ENCODE peak calls at places on chromosomes 4 and X, in eight cellular contexts. E is keratinocyte, F is K562, L is fibroblast of lung, S is SK-N-SH, C is astrocyte, K is mesendoderm, Z is H9. Y is an unnamed sample. For H3K4me1, the result is how much of the 10 kb centered on the place peaks cover.

GRCh38 chr4:89134775-89135319 is 23.5 kb downstream of the TIGD2 start:
- DNase-seq in E (peak), F (no peak), L (peak), S (no peak), C (peak), K (peak), Z (no peak), Y (no peak)

GRCh38 chrX:150062292-150063137 is 124.2 kb upstream of the EOLA2 start:
- DNase-seq in E (no peak), F (no peak), L (peak), S (no peak), C (peak), K (no peak), Z (no peak), Y (peak)

GRCh38 chr4:74230902-74231499 is 73.1 kb downstream of the MTHFD2L start:
- DNase-seq in E (no peak), F (no peak), L (peak), S (no peak), C (peak), K (no peak), Z (no peak), Y (peak)

GRCh38 chrX:50971390-50971789 is 60.9 kb downstream of the BMP15 start:
- DNase-seq in E (no peak), F (no peak), L (peak), S (no peak), C (peak), K (no peak), Z (no peak), Y (no peak)

GRCh38 chrX:102959471-102959870 is 22.4 kb downstream of the RAB40AL start:
- DNase-seq in E (no peak), F (no peak), L (peak), S (no peak), C (peak), K (peak), Z (no peak), Y (peak)

GRCh38 chr4:112706840-112707207 is 69.9 kb downstream of the LARP7 start:
- DNase-seq in E (no peak), F (no peak), L (no peak), S (no peak), C (no peak), K (no peak), Z (no peak), Y (no peak)

GRCh38 chrX:137792214-137792613 is 226.3 kb downstream of the ZIC3 start:
- DNase-seq in E (no peak), F (no peak), L (no peak), S (no peak), C (no peak), K (peak), Z (peak), Y (no peak)

GRCh38 chr4:59243038-59243437 is 1957.1 kb upstream of the ADGRL3 start:
- DNase-seq in E (no peak), F (no peak), L (no peak), S (no peak), C (no peak), K (no peak), Z (no peak), Y (no peak)

GRCh38 chr4:65791111-65791806 is 121.0 kb upstream of the EPHA5 start:
- DNase-seq in E (no peak), F (no peak), L (peak), S (no peak), C (no peak), K (no peak), Z (no peak), Y (no peak)

GRCh38 chr4:23266401-23266800 is 573.7 kb downstream of the GBA3 start:
- DNase-seq in E (no peak), F (no peak), L (no peak), S (no peak), C (no peak), K (peak), Z (no peak), Y (no peak)

GRCh38 chr4:3340703-3341088 is 47.9 kb downstream of the RGS12 start:
- DNase-seq in E (no peak), F (no peak), L (no peak), S (no peak), C (no peak), K (no peak), Z (no peak), Y (no peak)

GRCh38 chr4:29372971-29373370 is 1347.2 kb upstream of the PCDH7 start:
- DNase-seq in E (no peak), F (no peak), L (no peak), S (no peak), C (no peak), K (no peak), Z (no peak), Y (no peak)

GRCh38 chr4:82599336-82599735 is 37.5 kb upstream of the TMEM150C start:
- DNase-seq in E (no peak), F (peak), L (no peak), S (no peak), C (no peak), K (peak), Z (peak), Y (no peak)

GRCh38 chr4:3244002-3244401 is 5.0 kb upstream of the MSANTD1 start:
- DNase-seq in E (no peak), F (no peak), L (no peak), S (no peak), C (no peak), K (no peak), Z (no peak), Y (no peak)

GRCh38 chrX:134732152-134732551 is 73.9 kb upstream of the PLAC1 start:
- DNase-seq in E (no peak), F (no peak), L (no peak), S (peak), C (no peak), K (no peak), Z (no peak), Y (no peak)

GRCh38 chr4:175109933-175110332 is 191.8 kb downstream of the ADAM29 start:
- DNase-seq in E (no peak), F (no peak), L (no peak), S (no peak), C (no peak), K (peak), Z (peak), Y (no peak)

GRCh38 chr4:122963222-122963621 is 40.8 kb upstream of the NUDT6 start:
- DNase-seq in E (peak), F (no peak), L (peak), S (no peak), C (peak), K (no peak), Z (no peak), Y (peak)

GRCh38 chr4:158280856-158281255 is 70.6 kb downstream of the TMEM144 start:
- DNase-seq in E (no peak), F (no peak), L (no peak), S (peak), C (no peak), K (no peak), Z (no peak), Y (no peak)

GRCh38 chr4:96073446-96073845 is 233.6 kb downstream of the PDHA2 start:
- DNase-seq in E (no peak), F (no peak), L (peak), S (no peak), C (peak), K (no peak), Z (no peak), Y (no peak)

GRCh38 chr4:56760194-56760593 is 61.3 kb downstream of the SPINK2 start:
- DNase-seq in E (no peak), F (no peak), L (no peak), S (no peak), C (no peak), K (no peak), Z (no peak), Y (no peak)

GRCh38 chrX:12614266-12614665 is 176.9 kb upstream of the PRPS2 start:
- DNase-seq in E (no peak), F (no peak), L (no peak), S (no peak), C (no peak), K (no peak), Z (no peak), Y (no peak)

GRCh38 chr4:98938386-98938785 is 9.5 kb upstream of the EIF4E start:
- DNase-seq in E (no peak), F (no peak), L (peak), S (no peak), C (peak), K (peak), Z (no peak), Y (no peak)

GRCh38 chr4:96379524-96379923 is 539.6 kb downstream of the PDHA2 start:
- DNase-seq in E (no peak), F (no peak), L (no peak), S (peak), C (no peak), K (no peak), Z (no peak), Y (no peak)

GRCh38 chrX:110131031-110131430 is 128.1 kb downstream of the TMEM164 start:
- DNase-seq in E (no peak), F (no peak), L (no peak), S (no peak), C (no peak), K (peak), Z (no peak), Y (no peak)

GRCh38 chr4:118254368-118254767 is 98.4 kb downstream of the PRSS12 start:
- DNase-seq in E (no peak), F (no peak), L (no peak), S (no peak), C (no peak), K (no peak), Z (no peak), Y (no peak)

GRCh38 chr4:179823342-179823741 is 2381.1 kb upstream of the AGA start:
- DNase-seq in E (no peak), F (no peak), L (no peak), S (no peak), C (no peak), K (no peak), Z (no peak), Y (no peak)

GRCh38 chr4:8538703-8539567 is 41.3 kb upstream of the GPR78 start:
- DNase-seq in E (peak), F (no peak), L (peak), S (no peak), C (peak), K (no peak), Z (no peak), Y (peak)

GRCh38 chr4:26687728-26688127 is 103.8 kb downstream of the TBC1D19 start:
- DNase-seq in E (no peak), F (no peak), L (peak), S (no peak), C (peak), K (peak), Z (no peak), Y (no peak)

GRCh38 chr4:122997463-122998101 is 75.2 kb upstream of the NUDT6 start:
- DNase-seq in E (no peak), F (no peak), L (no peak), S (no peak), C (peak), K (no peak), Z (no peak), Y (no peak)

GRCh38 chrX:97787311-97787710 is 903.6 kb downstream of the RPA4 start:
- DNase-seq in E (no peak), F (no peak), L (no peak), S (no peak), C (no peak), K (no peak), Z (no peak), Y (no peak)

GRCh38 chr4:167897116-167897515 is 195.2 kb upstream of the ANXA10 start:
- DNase-seq in E (peak), F (no peak), L (peak), S (peak), C (peak), K (peak), Z (peak), Y (no peak)

GRCh38 chr4:6916587-6917444 is 7.2 kb downstream of the TBC1D14 start:
- DNase-seq in E (peak), F (peak), L (peak), S (no peak), C (peak), K (peak), Z (no peak), Y (peak)
- H3K27ac ChIP-seq in E (no peak), F (peak), L (no peak), S (no peak), C (no peak), K (no peak), Z (no peak), Y (peak)

DNA sequence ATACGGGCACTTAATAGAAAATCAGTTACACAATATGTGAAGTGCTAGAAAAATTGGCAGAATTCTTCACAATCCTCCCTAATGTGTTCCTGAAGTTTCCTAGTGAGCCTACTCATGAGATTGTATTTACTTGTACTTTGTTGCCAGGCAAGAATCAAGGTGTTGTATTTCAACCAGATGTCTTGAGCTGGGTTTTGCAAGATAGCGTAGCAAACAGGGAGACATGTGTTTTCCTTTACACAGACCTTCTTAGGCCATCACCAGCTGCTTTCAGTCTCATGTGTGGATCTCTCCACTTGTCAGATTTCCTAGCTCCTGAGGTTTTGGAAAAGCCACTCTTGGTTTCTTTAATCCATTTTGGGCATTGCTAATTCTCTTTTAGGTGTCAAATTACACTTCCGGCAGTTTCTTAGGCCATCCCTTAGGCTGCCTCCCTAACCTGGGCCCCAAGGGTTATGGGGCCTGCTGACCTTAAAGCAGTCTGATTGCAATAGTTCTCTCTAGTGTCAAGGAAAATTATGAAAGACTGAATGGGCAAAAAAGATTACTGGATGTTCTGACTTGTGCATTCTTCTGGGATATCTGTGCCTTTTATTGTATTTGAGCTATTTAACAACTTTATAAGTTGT is 12.2 kb upstream of the EDA start:
- DNase-seq in E (no peak), F (no peak), L (no peak), S (no peak), C (no peak), K (peak), Z (peak), Y (no peak)
- H3K4me2 ChIP-seq in E (no peak), F (no peak), L (no peak), S (no peak), C (no peak), K (no peak), Z (peak), Y (no peak)

GRCh38 chrX:46325312-46325877 is 219.8 kb downstream of the ZNF674 start:
- DNase-seq in E (peak), F (no peak), L (peak), S (no peak), C (peak), K (peak), Z (peak), Y (peak)
- H3K4me1 ChIP-seq in E (under half), F (under half), L (under half), S (under half), C (under half), K (under half), Z (under half), Y (under half)

GRCh38 chr4:38603652-38604051 is 60.3 kb upstream of the KLF3 start:
- DNase-seq in E (no peak), F (no peak), L (no peak), S (no peak), C (no peak), K (no peak), Z (no peak), Y (no peak)

GRCh38 chr4:38601244-38601915 is 62.6 kb upstream of the KLF3 start:
- DNase-seq in E (no peak), F (no peak), L (peak), S (no peak), C (peak), K (no peak), Z (no peak), Y (peak)

GRCh38 chr4:38601916-38602291 is 62.1 kb upstream of the KLF3 start:
- DNase-seq in E (no peak), F (no peak), L (no peak), S (no peak), C (no peak), K (no peak), Z (no peak), Y (no peak)

GRCh38 chr4:38598489-38598888 is 65.5 kb upstream of the KLF3 start:
- DNase-seq in E (no peak), F (no peak), L (no peak), S (no peak), C (no peak), K (no peak), Z (no peak), Y (no peak)

GRCh38 chr4:38600575-38600974 is 63.4 kb upstream of the KLF3 start:
- DNase-seq in E (no peak), F (no peak), L (no peak), S (no peak), C (no peak), K (no peak), Z (no peak), Y (no peak)
- H3K27ac ChIP-seq in E (no peak), F (no peak), L (no peak), S (no peak), C (no peak), K (no peak), Z (no peak), Y (peak)

GRCh38 chr4:185211035-185211434 is 1.6 kb downstream of the SNX25 start:
- DNase-seq in E (no peak), F (no peak), L (no peak), S (no peak), C (no peak), K (peak), Z (no peak), Y (no peak)

GRCh38 chr4:185211641-185212040 is 2.2 kb downstream of the SNX25 start:
- DNase-seq in E (no peak), F (no peak), L (no peak), S (no peak), C (no peak), K (peak), Z (no peak), Y (no peak)

GRCh38 chr4:185212566-185212965 is 3.2 kb downstream of the SNX25 start:
- DNase-seq in E (no peak), F (no peak), L (peak), S (no peak), C (peak), K (peak), Z (no peak), Y (no peak)

GRCh38 chr4:185210102-185210981 is 944 bp downstream of the SNX25 start:
- DNase-seq in E (no peak), F (peak), L (peak), S (peak), C (peak), K (peak), Z (peak), Y (peak)

GRCh38 chr4:185209031-185209851 is at the start of gene SNX25:
- DNase-seq in E (no peak), F (peak), L (peak), S (peak), C (peak), K (peak), Z (peak), Y (peak)
- H3K4me2 ChIP-seq in E (peak), F (peak), L (peak), S (peak), C (peak), K (peak), Z (peak), Y (peak)

Y was measured in PC-9.